ENCODE peak calls at places on chromosomes 2 and 18, in four cellular contexts. K is CD8-positive, alpha-beta T cell; S is GM23248; Q is A549. F is an unnamed sample.

GRCh38 chr2:133266926-133267590 is 301.2 kb downstream of the NCKAP5 start:
- DNase-seq in K (no peak), S (peak), Q (peak), F (no peak)

GRCh38 chr2:27448381-27448780 is 6.2 kb downstream of the KRTCAP3 start:
- DNase-seq in K (no peak), S (no peak), Q (no peak), F (no peak)

GRCh38 chr18:13629841-13630747 is 96.3 kb downstream of the FAM210A start:
- DNase-seq in K (peak), S (peak), Q (peak), F (peak)

GRCh38 chr18:48929951-48930713 is 20.6 kb downstream of the SMAD7 start:
- DNase-seq in K (no peak), S (peak), Q (peak), F (no peak)

GRCh38 chr2:40646642-40647041 is 194.8 kb upstream of the SLC8A1 start:
- DNase-seq in K (no peak), S (no peak), Q (no peak), F (no peak)

GRCh38 chr2:211748339-211748738 is 790.3 kb downstream of the ERBB4 start:
- DNase-seq in K (no peak), S (no peak), Q (no peak), F (no peak)

GRCh38 chr18:63320041-63320689 is 596 bp upstream of the BCL2 start:
- DNase-seq in K (peak), S (peak), Q (peak), F (peak)

GRCh38 chr2:203687161-203687560 is 19.3 kb upstream of the CD28 start:
- DNase-seq in K (no peak), S (no peak), Q (no peak), F (no peak)

GRCh38 chr18:2302628-2303516 is 268.4 kb downstream of the METTL4 start:
- DNase-seq in K (no peak), S (peak), Q (peak), F (no peak)

GRCh38 chr2:71468279-71469015 is 15.1 kb downstream of the DYSF start:
- DNase-seq in K (no peak), S (no peak), Q (no peak), F (no peak)

GRCh38 chr2:71466301-71467179 is 13.2 kb downstream of the DYSF start:
- DNase-seq in K (no peak), S (peak), Q (peak), F (peak)

GRCh38 chr2:71465356-71465755 is 12.0 kb downstream of the DYSF start:
- DNase-seq in K (no peak), S (no peak), Q (no peak), F (no peak)

GRCh38 chr2:71465961-71466300 is 12.6 kb downstream of the DYSF start:
- DNase-seq in K (no peak), S (no peak), Q (no peak), F (no peak)

GRCh38 chr2:71467180-71467815 is 13.9 kb downstream of the DYSF start:
- DNase-seq in K (no peak), S (no peak), Q (no peak), F (no peak)
- H3K27ac ChIP-seq in K (no peak), S (no peak), Q (no peak), F (no peak)

GRCh38 chr2:231110551-231110950 is 14.3 kb downstream of the HTR2B start:
- DNase-seq in K (no peak), S (peak), Q (no peak), F (no peak)
- H3K4me3 ChIP-seq in K (no peak), S (no peak), Q (no peak), F (no peak)

GRCh38 chr2:236661064-236661761 is 91.6 kb downstream of the ACKR3 start:
- DNase-seq in K (no peak), S (peak), Q (peak), F (no peak)

GRCh38 chr2:236663671-236664101 is 94.1 kb downstream of the ACKR3 start:
- DNase-seq in K (no peak), S (peak), Q (no peak), F (no peak)

GRCh38 chr2:236663267-236663666 is 93.6 kb downstream of the ACKR3 start:
- DNase-seq in K (no peak), S (peak), Q (no peak), F (no peak)

GRCh38 chr2:236662231-236663160 is 92.9 kb downstream of the ACKR3 start:
- DNase-seq in K (no peak), S (peak), Q (no peak), F (no peak)

DNA sequence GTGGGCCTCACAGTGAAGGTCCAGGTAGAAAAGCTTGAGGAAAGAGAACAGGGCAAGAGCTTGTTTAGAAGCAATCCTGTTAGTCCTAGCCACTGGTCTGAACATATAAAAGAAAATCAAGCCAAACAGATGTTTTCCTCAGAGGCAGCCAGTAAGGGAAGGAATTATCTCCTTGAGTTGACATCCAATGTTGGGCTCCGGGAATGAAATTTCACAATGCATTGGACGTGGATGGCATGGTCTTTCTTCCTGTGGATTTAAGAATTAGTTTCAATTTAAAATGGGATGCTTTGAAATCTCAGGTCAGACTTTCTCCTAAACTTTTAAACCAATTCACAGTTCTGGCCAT is 92.1 kb downstream of the ACKR3 start:
- DNase-seq in K (no peak), S (peak), Q (no peak), F (no peak)
- H3K27ac ChIP-seq in K (no peak), S (peak), Q (peak), F (no peak)

GRCh38 chr18:79792096-79792987 is 5.4 kb upstream of the KCNG2 start:
- DNase-seq in K (no peak), S (no peak), Q (no peak), F (no peak)
- H3K4me3 ChIP-seq in K (no peak), S (peak), Q (no peak), F (no peak)